ENCODE peak calls at places on chromosomes 12 and 14, in ten cellular contexts. One of them, this sample, is unnamed.

GRCh38 chr12:103800252-103800771 is 40.7 kb downstream of the NT5DC3 start:
- DNase-seq in GM03348: peak
- DNase-seq in GM06990: no peak
- DNase-seq in retinal pigment epithelial cell: no peak
- DNase-seq in HT1080: no peak
- DNase-seq in tibial nerve: peak
- DNase-seq in cerebellum: no peak
- DNase-seq in NAMALWA: no peak
- DNase-seq in NCI-H226: peak
- DNase-seq in activated gamma-delta T cell treated with anti-CD3 and anti-CD28 coated beads, Interleukin-2, amount 50 U/mL, for 16 hours: no peak
- DNase-seq in this sample: no peak

GRCh38 chr12:27807063-27807703 is 27.1 kb upstream of the MANSC4 start:
- DNase-seq in GM03348: no peak
- DNase-seq in HT1080: no peak
- DNase-seq in activated gamma-delta T cell treated with anti-CD3 and anti-CD28 coated beads, Interleukin-2, amount 50 U/mL, for 16 hours: no peak
- DNase-seq in NAMALWA: peak
- DNase-seq in tibial nerve: no peak
- DNase-seq in GM06990: no peak
- DNase-seq in cerebellum: no peak
- DNase-seq in retinal pigment epithelial cell: no peak
- DNase-seq in NCI-H226: no peak
- DNase-seq in this sample: no peak

GRCh38 chr12:48862691-48863090 is 3.0 kb downstream of the RND1 start:
- DNase-seq in NAMALWA: no peak
- DNase-seq in activated gamma-delta T cell treated with anti-CD3 and anti-CD28 coated beads, Interleukin-2, amount 50 U/mL, for 16 hours: no peak
- DNase-seq in tibial nerve: no peak
- DNase-seq in HT1080: no peak
- DNase-seq in GM03348: no peak
- DNase-seq in retinal pigment epithelial cell: no peak
- DNase-seq in GM06990: no peak
- DNase-seq in NCI-H226: no peak
- DNase-seq in cerebellum: no peak
- DNase-seq in this sample: no peak

GRCh38 chr12:123363385-123363742 is 1.3 kb downstream of the SBNO1 start:
- DNase-seq in tibial nerve: no peak
- DNase-seq in GM06990: no peak
- DNase-seq in activated gamma-delta T cell treated with anti-CD3 and anti-CD28 coated beads, Interleukin-2, amount 50 U/mL, for 16 hours: no peak
- DNase-seq in cerebellum: no peak
- DNase-seq in HT1080: peak
- DNase-seq in GM03348: peak
- DNase-seq in NCI-H226: no peak
- DNase-seq in NAMALWA: no peak
- DNase-seq in retinal pigment epithelial cell: no peak
- DNase-seq in this sample: no peak

GRCh38 chr12:131865196-131865875 is 29.1 kb upstream of the ULK1 start:
- DNase-seq in retinal pigment epithelial cell: no peak
- DNase-seq in tibial nerve: no peak
- DNase-seq in NCI-H226: peak
- DNase-seq in NAMALWA: no peak
- DNase-seq in activated gamma-delta T cell treated with anti-CD3 and anti-CD28 coated beads, Interleukin-2, amount 50 U/mL, for 16 hours: no peak
- DNase-seq in cerebellum: no peak
- DNase-seq in GM06990: no peak
- DNase-seq in HT1080: peak
- DNase-seq in GM03348: no peak
- DNase-seq in this sample: no peak

GRCh38 chr12:54306925-54307731 is 6.3 kb upstream of the NFE2 start:
- DNase-seq in activated gamma-delta T cell treated with anti-CD3 and anti-CD28 coated beads, Interleukin-2, amount 50 U/mL, for 16 hours: no peak
- DNase-seq in tibial nerve: peak
- DNase-seq in NCI-H226: peak
- DNase-seq in retinal pigment epithelial cell: peak
- DNase-seq in HT1080: peak
- DNase-seq in GM03348: peak
- DNase-seq in GM06990: no peak
- DNase-seq in cerebellum: no peak
- DNase-seq in NAMALWA: no peak
- DNase-seq in this sample: no peak

GRCh38 chr12:114189266-114189665 is 216.7 kb downstream of the TBX5 start:
- DNase-seq in retinal pigment epithelial cell: no peak
- DNase-seq in HT1080: no peak
- DNase-seq in NCI-H226: no peak
- DNase-seq in GM03348: no peak
- DNase-seq in cerebellum: no peak
- DNase-seq in GM06990: no peak
- DNase-seq in tibial nerve: no peak
- DNase-seq in NAMALWA: no peak
- DNase-seq in activated gamma-delta T cell treated with anti-CD3 and anti-CD28 coated beads, Interleukin-2, amount 50 U/mL, for 16 hours: no peak
- DNase-seq in this sample: no peak

GRCh38 chr12:90947869-90948268 is 7.1 kb downstream of the CCER1 start:
- DNase-seq in tibial nerve: no peak
- DNase-seq in GM03348: no peak
- DNase-seq in NCI-H226: no peak
- DNase-seq in cerebellum: no peak
- DNase-seq in GM06990: no peak
- DNase-seq in NAMALWA: no peak
- DNase-seq in activated gamma-delta T cell treated with anti-CD3 and anti-CD28 coated beads, Interleukin-2, amount 50 U/mL, for 16 hours: no peak
- DNase-seq in retinal pigment epithelial cell: no peak
- DNase-seq in HT1080: no peak
- DNase-seq in this sample: no peak

GRCh38 chr12:120453977-120454376 is 7.7 kb downstream of the GATC start:
- DNase-seq in GM03348: peak
- DNase-seq in HT1080: no peak
- DNase-seq in tibial nerve: no peak
- DNase-seq in GM06990: no peak
- DNase-seq in activated gamma-delta T cell treated with anti-CD3 and anti-CD28 coated beads, Interleukin-2, amount 50 U/mL, for 16 hours: no peak
- DNase-seq in NCI-H226: no peak
- DNase-seq in retinal pigment epithelial cell: no peak
- DNase-seq in cerebellum: peak
- DNase-seq in NAMALWA: peak
- DNase-seq in this sample: no peak

GRCh38 chr14:23660290-23661226 is 24.4 kb downstream of the DHRS2 start:
- DNase-seq in tibial nerve: no peak
- DNase-seq in retinal pigment epithelial cell: no peak
- DNase-seq in cerebellum: no peak
- DNase-seq in GM06990: no peak
- DNase-seq in GM03348: no peak
- DNase-seq in NCI-H226: no peak
- DNase-seq in HT1080: no peak
- DNase-seq in activated gamma-delta T cell treated with anti-CD3 and anti-CD28 coated beads, Interleukin-2, amount 50 U/mL, for 16 hours: no peak
- DNase-seq in NAMALWA: no peak
- DNase-seq in this sample: no peak

GRCh38 chr12:52186135-52186840 is 5.5 kb downstream of the KRT80 start:
- DNase-seq in NCI-H226: peak
- DNase-seq in cerebellum: no peak
- DNase-seq in retinal pigment epithelial cell: no peak
- DNase-seq in GM03348: peak
- DNase-seq in NAMALWA: no peak
- DNase-seq in GM06990: no peak
- DNase-seq in tibial nerve: no peak
- DNase-seq in HT1080: peak
- DNase-seq in activated gamma-delta T cell treated with anti-CD3 and anti-CD28 coated beads, Interleukin-2, amount 50 U/mL, for 16 hours: no peak
- DNase-seq in this sample: no peak

GRCh38 chr14:105075364-105076295 is 10.4 kb upstream of the GPR132 start:
- DNase-seq in GM06990: peak
- DNase-seq in retinal pigment epithelial cell: no peak
- DNase-seq in tibial nerve: no peak
- DNase-seq in activated gamma-delta T cell treated with anti-CD3 and anti-CD28 coated beads, Interleukin-2, amount 50 U/mL, for 16 hours: no peak
- DNase-seq in GM03348: peak
- DNase-seq in cerebellum: no peak
- DNase-seq in HT1080: no peak
- DNase-seq in NCI-H226: peak
- DNase-seq in NAMALWA: peak
- DNase-seq in this sample: no peak

GRCh38 chr12:85872497-85873091 is 1.5 kb upstream of the NTS start:
- DNase-seq in NAMALWA: peak
- DNase-seq in GM06990: peak
- DNase-seq in HT1080: peak
- DNase-seq in GM03348: peak
- DNase-seq in NCI-H226: peak
- DNase-seq in activated gamma-delta T cell treated with anti-CD3 and anti-CD28 coated beads, Interleukin-2, amount 50 U/mL, for 16 hours: no peak
- DNase-seq in tibial nerve: no peak
- DNase-seq in cerebellum: peak
- DNase-seq in retinal pigment epithelial cell: peak
- DNase-seq in this sample: peak

GRCh38 chr12:132071837-132072384 is 72.2 kb downstream of the DDX51 start:
- DNase-seq in HT1080: no peak
- DNase-seq in tibial nerve: no peak
- DNase-seq in activated gamma-delta T cell treated with anti-CD3 and anti-CD28 coated beads, Interleukin-2, amount 50 U/mL, for 16 hours: no peak
- DNase-seq in NCI-H226: no peak
- DNase-seq in cerebellum: no peak
- DNase-seq in retinal pigment epithelial cell: peak
- DNase-seq in NAMALWA: no peak
- DNase-seq in GM06990: no peak
- DNase-seq in GM03348: no peak
- DNase-seq in this sample: no peak

GRCh38 chr12:127670796-127671195 is 596.2 kb upstream of the TMEM132C start:
- DNase-seq in HT1080: no peak
- DNase-seq in NAMALWA: no peak
- DNase-seq in tibial nerve: no peak
- DNase-seq in NCI-H226: no peak
- DNase-seq in cerebellum: no peak
- DNase-seq in retinal pigment epithelial cell: no peak
- DNase-seq in activated gamma-delta T cell treated with anti-CD3 and anti-CD28 coated beads, Interleukin-2, amount 50 U/mL, for 16 hours: no peak
- DNase-seq in GM06990: no peak
- DNase-seq in GM03348: no peak
- DNase-seq in this sample: no peak

GRCh38 chr12:66048843-66049537 is 81.6 kb downstream of the LLPH start:
- DNase-seq in GM03348: peak
- DNase-seq in activated gamma-delta T cell treated with anti-CD3 and anti-CD28 coated beads, Interleukin-2, amount 50 U/mL, for 16 hours: no peak
- DNase-seq in HT1080: no peak
- DNase-seq in retinal pigment epithelial cell: no peak
- DNase-seq in cerebellum: no peak
- DNase-seq in NCI-H226: peak
- DNase-seq in GM06990: no peak
- DNase-seq in NAMALWA: no peak
- DNase-seq in tibial nerve: no peak
- DNase-seq in this sample: no peak

GRCh38 chr12:98821232-98821631 is 176.1 kb downstream of the APAF1 start:
- DNase-seq in NAMALWA: no peak
- DNase-seq in tibial nerve: no peak
- DNase-seq in cerebellum: no peak
- DNase-seq in activated gamma-delta T cell treated with anti-CD3 and anti-CD28 coated beads, Interleukin-2, amount 50 U/mL, for 16 hours: no peak
- DNase-seq in NCI-H226: no peak
- DNase-seq in HT1080: no peak
- DNase-seq in retinal pigment epithelial cell: no peak
- DNase-seq in GM03348: no peak
- DNase-seq in GM06990: no peak
- DNase-seq in this sample: no peak

GRCh38 chr14:72318648-72319047 is 386.4 kb downstream of the RGS6 start:
- DNase-seq in NCI-H226: no peak
- DNase-seq in retinal pigment epithelial cell: no peak
- DNase-seq in NAMALWA: no peak
- DNase-seq in cerebellum: no peak
- DNase-seq in GM06990: peak
- DNase-seq in tibial nerve: no peak
- DNase-seq in GM03348: no peak
- DNase-seq in activated gamma-delta T cell treated with anti-CD3 and anti-CD28 coated beads, Interleukin-2, amount 50 U/mL, for 16 hours: no peak
- DNase-seq in HT1080: peak
- DNase-seq in this sample: no peak

GRCh38 chr12:26807292-26807691 is 25.7 kb downstream of the ITPR2 start:
- DNase-seq in cerebellum: no peak
- DNase-seq in NCI-H226: no peak
- DNase-seq in tibial nerve: no peak
- DNase-seq in activated gamma-delta T cell treated with anti-CD3 and anti-CD28 coated beads, Interleukin-2, amount 50 U/mL, for 16 hours: no peak
- DNase-seq in retinal pigment epithelial cell: no peak
- DNase-seq in GM06990: no peak
- DNase-seq in HT1080: no peak
- DNase-seq in NAMALWA: no peak
- DNase-seq in GM03348: no peak
- DNase-seq in this sample: no peak

GRCh38 chr14:32933623-32933942 is 5.1 kb upstream of the NPAS3 start:
- DNase-seq in NAMALWA: no peak
- DNase-seq in cerebellum: no peak
- DNase-seq in HT1080: no peak
- DNase-seq in GM06990: no peak
- DNase-seq in retinal pigment epithelial cell: no peak
- DNase-seq in GM03348: peak
- DNase-seq in NCI-H226: peak
- DNase-seq in tibial nerve: no peak
- DNase-seq in activated gamma-delta T cell treated with anti-CD3 and anti-CD28 coated beads, Interleukin-2, amount 50 U/mL, for 16 hours: no peak
- DNase-seq in this sample: no peak

GRCh38 chr12:52235001-52235760 is 2.1 kb downstream of the KRT7 start:
- DNase-seq in NCI-H226: no peak
- DNase-seq in retinal pigment epithelial cell: no peak
- DNase-seq in tibial nerve: no peak
- DNase-seq in GM06990: no peak
- DNase-seq in GM03348: peak
- DNase-seq in activated gamma-delta T cell treated with anti-CD3 and anti-CD28 coated beads, Interleukin-2, amount 50 U/mL, for 16 hours: no peak
- DNase-seq in NAMALWA: no peak
- DNase-seq in cerebellum: no peak
- DNase-seq in HT1080: no peak
- DNase-seq in this sample: no peak

GRCh38 chr12:93591137-93591868 is 18.8 kb downstream of the SOCS2 start:
- DNase-seq in NCI-H226: peak
- DNase-seq in GM06990: peak
- DNase-seq in NAMALWA: peak
- DNase-seq in HT1080: peak
- DNase-seq in tibial nerve: peak
- DNase-seq in cerebellum: no peak
- DNase-seq in GM03348: peak
- DNase-seq in activated gamma-delta T cell treated with anti-CD3 and anti-CD28 coated beads, Interleukin-2, amount 50 U/mL, for 16 hours: no peak
- DNase-seq in retinal pigment epithelial cell: no peak
- DNase-seq in this sample: peak

GRCh38 chr12:100229876-100230275 is 29.3 kb downstream of the ACTR6 start:
- DNase-seq in activated gamma-delta T cell treated with anti-CD3 and anti-CD28 coated beads, Interleukin-2, amount 50 U/mL, for 16 hours: no peak
- DNase-seq in tibial nerve: no peak
- DNase-seq in GM06990: no peak
- DNase-seq in cerebellum: no peak
- DNase-seq in NAMALWA: no peak
- DNase-seq in retinal pigment epithelial cell: no peak
- DNase-seq in HT1080: no peak
- DNase-seq in GM03348: no peak
- DNase-seq in NCI-H226: no peak
- DNase-seq in this sample: no peak

GRCh38 chr14:47442206-47442605 is 233.2 kb downstream of the MDGA2 start:
- DNase-seq in retinal pigment epithelial cell: peak
- DNase-seq in NAMALWA: peak
- DNase-seq in GM06990: no peak
- DNase-seq in NCI-H226: peak
- DNase-seq in HT1080: peak
- DNase-seq in GM03348: no peak
- DNase-seq in cerebellum: no peak
- DNase-seq in tibial nerve: no peak
- DNase-seq in activated gamma-delta T cell treated with anti-CD3 and anti-CD28 coated beads, Interleukin-2, amount 50 U/mL, for 16 hours: no peak
- DNase-seq in this sample: peak

GRCh38 chr12:24256636-24257150 is 307.2 kb upstream of the SOX5 start:
- DNase-seq in GM06990: no peak
- DNase-seq in retinal pigment epithelial cell: no peak
- DNase-seq in cerebellum: no peak
- DNase-seq in tibial nerve: no peak
- DNase-seq in NCI-H226: no peak
- DNase-seq in HT1080: no peak
- DNase-seq in NAMALWA: no peak
- DNase-seq in activated gamma-delta T cell treated with anti-CD3 and anti-CD28 coated beads, Interleukin-2, amount 50 U/mL, for 16 hours: no peak
- DNase-seq in GM03348: no peak
- DNase-seq in this sample: no peak

GRCh38 chr12:45726594-45727300 is 2.8 kb upstream of the ARID2 start:
- DNase-seq in tibial nerve: peak
- DNase-seq in retinal pigment epithelial cell: no peak
- DNase-seq in cerebellum: peak
- DNase-seq in GM03348: peak
- DNase-seq in HT1080: no peak
- DNase-seq in NCI-H226: no peak
- DNase-seq in GM06990: peak
- DNase-seq in NAMALWA: peak
- DNase-seq in activated gamma-delta T cell treated with anti-CD3 and anti-CD28 coated beads, Interleukin-2, amount 50 U/mL, for 16 hours: no peak
- DNase-seq in this sample: no peak

GRCh38 chr14:44135972-44136371 is 371.1 kb downstream of the FSCB start:
- DNase-seq in GM03348: no peak
- DNase-seq in NAMALWA: no peak
- DNase-seq in GM06990: no peak
- DNase-seq in NCI-H226: no peak
- DNase-seq in retinal pigment epithelial cell: no peak
- DNase-seq in cerebellum: no peak
- DNase-seq in activated gamma-delta T cell treated with anti-CD3 and anti-CD28 coated beads, Interleukin-2, amount 50 U/mL, for 16 hours: no peak
- DNase-seq in tibial nerve: no peak
- DNase-seq in HT1080: peak
- DNase-seq in this sample: no peak

GRCh38 chr12:50806176-50806575 is 36.5 kb upstream of the TMPRSS12 start:
- DNase-seq in NCI-H226: no peak
- DNase-seq in HT1080: no peak
- DNase-seq in activated gamma-delta T cell treated with anti-CD3 and anti-CD28 coated beads, Interleukin-2, amount 50 U/mL, for 16 hours: no peak
- DNase-seq in cerebellum: peak
- DNase-seq in NAMALWA: no peak
- DNase-seq in GM06990: no peak
- DNase-seq in GM03348: no peak
- DNase-seq in tibial nerve: no peak
- DNase-seq in retinal pigment epithelial cell: no peak
- DNase-seq in this sample: peak